ENCODE peak calls at places on chromosomes 11 and 22, in seven cellular contexts. One of them, this sample, is unnamed. For H3K79me2, the result is how much of the 10 kb centered on the place peaks cover.

GRCh38 chr22:23214398-23214797 is 34.1 kb downstream of the BCR start:
- DNase-seq in HCT116: no peak
- DNase-seq in OCI-LY7: no peak
- DNase-seq in PC-3: no peak
- DNase-seq in mammary epithelial cell: no peak
- DNase-seq in PC-9: no peak
- DNase-seq in astrocyte: no peak
- DNase-seq in this sample: no peak

GRCh38 chr11:34501500-34501899 is 12.1 kb downstream of the ELF5 start:
- DNase-seq in PC-9: peak
- DNase-seq in HCT116: no peak
- DNase-seq in mammary epithelial cell: peak
- DNase-seq in OCI-LY7: no peak
- DNase-seq in PC-3: peak
- DNase-seq in astrocyte: peak
- DNase-seq in this sample: peak

GRCh38 chr11:128171496-128171895 is 415.9 kb downstream of the ETS1 start:
- DNase-seq in PC-3: peak
- DNase-seq in PC-9: peak
- DNase-seq in mammary epithelial cell: peak
- DNase-seq in OCI-LY7: no peak
- DNase-seq in astrocyte: peak
- DNase-seq in HCT116: no peak
- DNase-seq in this sample: peak

GRCh38 chr11:78112588-78113275 is 26.7 kb downstream of the ALG8 start:
- DNase-seq in PC-9: no peak
- DNase-seq in mammary epithelial cell: no peak
- DNase-seq in astrocyte: no peak
- DNase-seq in HCT116: no peak
- DNase-seq in PC-3: no peak
- DNase-seq in OCI-LY7: no peak
- DNase-seq in this sample: no peak

GRCh38 chr11:71454470-71455113 is 1.6 kb downstream of the NADSYN1 start:
- DNase-seq in PC-3: peak
- DNase-seq in HCT116: no peak
- DNase-seq in mammary epithelial cell: no peak
- DNase-seq in PC-9: peak
- DNase-seq in OCI-LY7: peak
- DNase-seq in astrocyte: no peak
- DNase-seq in this sample: no peak

GRCh38 chr11:9990221-9990973 is 303.6 kb downstream of the SBF2 start:
- DNase-seq in astrocyte: no peak
- DNase-seq in HCT116: no peak
- DNase-seq in PC-9: no peak
- DNase-seq in PC-3: peak
- DNase-seq in mammary epithelial cell: no peak
- DNase-seq in OCI-LY7: no peak
- DNase-seq in this sample: peak

GRCh38 chr22:49481651-49482399 is 345.8 kb downstream of the BRD1 start:
- DNase-seq in HCT116: no peak
- DNase-seq in PC-9: no peak
- DNase-seq in PC-3: peak
- DNase-seq in astrocyte: no peak
- DNase-seq in mammary epithelial cell: no peak
- DNase-seq in OCI-LY7: no peak
- DNase-seq in this sample: no peak

GRCh38 chr22:24601217-24602104 is 1.5 kb upstream of the GGT1 start:
- DNase-seq in HCT116: no peak
- DNase-seq in OCI-LY7: peak
- DNase-seq in mammary epithelial cell: no peak
- DNase-seq in PC-3: no peak
- DNase-seq in astrocyte: no peak
- DNase-seq in PC-9: peak
- DNase-seq in this sample: no peak

GRCh38 chr22:49783926-49784629 is 43.6 kb downstream of the BRD1 start:
- DNase-seq in PC-3: no peak
- DNase-seq in astrocyte: no peak
- DNase-seq in HCT116: no peak
- DNase-seq in mammary epithelial cell: no peak
- DNase-seq in OCI-LY7: no peak
- DNase-seq in PC-9: no peak
- DNase-seq in this sample: no peak

GRCh38 chr22:49094858-49095257 is 732.8 kb downstream of the BRD1 start:
- DNase-seq in HCT116: no peak
- DNase-seq in OCI-LY7: no peak
- DNase-seq in astrocyte: no peak
- DNase-seq in PC-9: no peak
- DNase-seq in PC-3: no peak
- DNase-seq in mammary epithelial cell: no peak
- DNase-seq in this sample: no peak

GRCh38 chr22:48187272-48187855 is 1424.9 kb downstream of the TBC1D22A start:
- DNase-seq in PC-9: no peak
- DNase-seq in mammary epithelial cell: no peak
- DNase-seq in astrocyte: no peak
- DNase-seq in OCI-LY7: no peak
- DNase-seq in PC-3: no peak
- DNase-seq in HCT116: no peak
- DNase-seq in this sample: no peak

GRCh38 chr11:104534268-104534667 is 364.0 kb downstream of the CASP12 start:
- DNase-seq in mammary epithelial cell: peak
- DNase-seq in OCI-LY7: no peak
- DNase-seq in astrocyte: peak
- DNase-seq in PC-9: peak
- DNase-seq in PC-3: peak
- DNase-seq in HCT116: no peak
- DNase-seq in this sample: peak

GRCh38 chr11:10072142-10072541 is 221.9 kb downstream of the SBF2 start:
- DNase-seq in HCT116: no peak
- DNase-seq in OCI-LY7: no peak
- DNase-seq in PC-9: no peak
- DNase-seq in mammary epithelial cell: no peak
- DNase-seq in astrocyte: peak
- DNase-seq in PC-3: no peak
- DNase-seq in this sample: peak

GRCh38 chr11:122882809-122883681 is 486 bp downstream of the JHY start:
- DNase-seq in PC-3: peak
- DNase-seq in PC-9: peak
- DNase-seq in astrocyte: peak
- DNase-seq in HCT116: peak
- DNase-seq in OCI-LY7: no peak
- DNase-seq in mammary epithelial cell: peak
- DNase-seq in this sample: peak

GRCh38 chr11:35598254-35599125 is 19.8 kb upstream of the FJX1 start:
- DNase-seq in mammary epithelial cell: peak
- DNase-seq in HCT116: no peak
- DNase-seq in PC-9: no peak
- DNase-seq in PC-3: peak
- DNase-seq in astrocyte: peak
- DNase-seq in OCI-LY7: no peak
- DNase-seq in this sample: peak

GRCh38 chr11:126124284-126124683 is 61.6 kb upstream of the CDON start:
- DNase-seq in HCT116: no peak
- DNase-seq in PC-9: no peak
- DNase-seq in OCI-LY7: no peak
- DNase-seq in astrocyte: no peak
- DNase-seq in PC-3: no peak
- DNase-seq in mammary epithelial cell: no peak
- DNase-seq in this sample: no peak

GRCh38 chr11:5726351-5726750 is 9.9 kb upstream of the OR56B1 start:
- DNase-seq in OCI-LY7: no peak
- DNase-seq in astrocyte: no peak
- DNase-seq in PC-3: no peak
- DNase-seq in HCT116: no peak
- DNase-seq in PC-9: no peak
- DNase-seq in mammary epithelial cell: no peak
- DNase-seq in this sample: no peak

GRCh38 chr22:22397292-22397870 is 111.2 kb downstream of the ZNF280B start:
- DNase-seq in OCI-LY7: peak
- DNase-seq in HCT116: peak
- DNase-seq in astrocyte: peak
- DNase-seq in mammary epithelial cell: peak
- DNase-seq in PC-9: peak
- DNase-seq in PC-3: peak
- DNase-seq in this sample: peak

GRCh38 chr11:64654958-64655541 is 64.0 kb downstream of the SLC22A12 start:
- DNase-seq in astrocyte: no peak
- DNase-seq in OCI-LY7: peak
- DNase-seq in HCT116: no peak
- DNase-seq in PC-3: no peak
- DNase-seq in mammary epithelial cell: no peak
- DNase-seq in PC-9: no peak
- DNase-seq in this sample: no peak

GRCh38 chr11:1654388-1655167 is 25.0 kb downstream of the KRTAP5-5 start:
- DNase-seq in astrocyte: no peak
- DNase-seq in PC-9: no peak
- DNase-seq in OCI-LY7: no peak
- DNase-seq in HCT116: no peak
- DNase-seq in mammary epithelial cell: no peak
- DNase-seq in PC-3: no peak
- DNase-seq in this sample: no peak

GRCh38 chr22:38788417-38788816 is 5.5 kb downstream of the DNAL4 start:
- DNase-seq in astrocyte: peak
- DNase-seq in PC-9: no peak
- DNase-seq in PC-3: peak
- DNase-seq in OCI-LY7: no peak
- DNase-seq in HCT116: no peak
- DNase-seq in mammary epithelial cell: peak
- DNase-seq in this sample: peak

GRCh38 chr11:122850076-122850631 is 11.9 kb downstream of the CRTAM start:
- DNase-seq in PC-3: no peak
- DNase-seq in PC-9: peak
- DNase-seq in mammary epithelial cell: no peak
- DNase-seq in OCI-LY7: no peak
- DNase-seq in astrocyte: peak
- DNase-seq in HCT116: no peak
- DNase-seq in this sample: no peak

GRCh38 chr22:17802822-17803221 is 28.6 kb upstream of the BID start:
- DNase-seq in PC-9: no peak
- DNase-seq in PC-3: no peak
- DNase-seq in astrocyte: no peak
- DNase-seq in HCT116: no peak
- DNase-seq in OCI-LY7: no peak
- DNase-seq in mammary epithelial cell: no peak
- DNase-seq in this sample: no peak

GRCh38 chr11:50078001-50078400 is 45.3 kb downstream of the OR4C45 start:
- DNase-seq in astrocyte: no peak
- DNase-seq in mammary epithelial cell: no peak
- DNase-seq in OCI-LY7: no peak
- DNase-seq in HCT116: no peak
- DNase-seq in PC-3: no peak
- DNase-seq in PC-9: no peak
- DNase-seq in this sample: no peak

GRCh38 chr11:90223248-90223585 is 368 bp upstream of the CHORDC1 start:
- DNase-seq in astrocyte: no peak
- DNase-seq in OCI-LY7: no peak
- DNase-seq in PC-9: no peak
- DNase-seq in PC-3: no peak
- DNase-seq in HCT116: no peak
- DNase-seq in mammary epithelial cell: no peak
- DNase-seq in this sample: no peak

GRCh38 chr22:38824587-38824986 is 19.2 kb downstream of the NPTXR start:
- DNase-seq in OCI-LY7: peak
- DNase-seq in PC-9: no peak
- DNase-seq in mammary epithelial cell: peak
- DNase-seq in HCT116: no peak
- DNase-seq in astrocyte: peak
- DNase-seq in PC-3: peak
- DNase-seq in this sample: peak

GRCh38 chr11:5631969-5632635 is 7.3 kb downstream of the TRIM34 start:
- DNase-seq in OCI-LY7: peak
- DNase-seq in HCT116: no peak
- DNase-seq in PC-3: no peak
- DNase-seq in PC-9: no peak
- DNase-seq in mammary epithelial cell: no peak
- DNase-seq in astrocyte: no peak
- DNase-seq in this sample: no peak

DNA sequence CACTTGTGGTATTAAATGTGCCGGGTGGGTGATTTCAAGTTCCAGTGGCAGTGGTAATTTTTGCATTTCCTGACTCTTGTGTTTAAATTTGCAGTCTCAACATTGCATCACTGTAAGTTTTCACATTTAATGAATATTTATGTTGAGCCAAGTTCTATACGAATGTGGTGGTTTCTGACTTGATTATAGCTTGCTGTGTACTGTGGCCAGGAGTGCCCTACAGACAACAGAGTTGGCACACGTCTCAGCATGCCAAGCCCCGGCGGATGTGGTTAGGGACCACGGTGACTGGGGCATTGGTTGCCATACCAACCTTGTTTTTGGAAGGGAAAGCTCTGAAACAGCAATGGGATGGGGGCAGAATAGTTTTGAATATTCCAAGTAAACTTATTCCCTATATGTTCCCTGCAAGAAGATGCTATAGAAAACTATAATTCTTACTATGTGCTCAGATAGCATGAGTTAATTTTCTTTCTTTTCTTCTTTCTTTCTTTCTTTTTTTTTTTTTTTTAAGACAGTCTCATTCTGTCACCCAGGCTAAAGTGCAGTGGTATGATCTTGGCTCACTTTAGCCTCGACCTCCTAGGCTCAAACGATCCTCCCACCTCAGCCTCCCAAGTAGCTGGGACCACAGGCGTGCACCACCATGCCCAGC is 16.0 kb downstream of the ZNRF3 start:
- DNase-seq in OCI-LY7: peak
- DNase-seq in PC-3: no peak
- DNase-seq in astrocyte: peak
- DNase-seq in PC-9: no peak
- DNase-seq in mammary epithelial cell: peak
- DNase-seq in HCT116: no peak
- DNase-seq in this sample: peak
- H3K4me2 ChIP-seq in OCI-LY7: peak
- H3K4me2 ChIP-seq in PC-3: no peak
- H3K4me2 ChIP-seq in astrocyte: peak
- H3K4me2 ChIP-seq in PC-9: no peak
- H3K4me2 ChIP-seq in mammary epithelial cell: peak
- H3K4me2 ChIP-seq in HCT116: no peak
- H3K4me2 ChIP-seq in this sample: peak

GRCh38 chr22:39943941-39944624 is 16.1 kb upstream of the TMA7B start:
- DNase-seq in OCI-LY7: no peak
- DNase-seq in mammary epithelial cell: no peak
- DNase-seq in PC-3: no peak
- DNase-seq in PC-9: no peak
- DNase-seq in astrocyte: no peak
- DNase-seq in HCT116: no peak
- DNase-seq in this sample: no peak
- H3K79me2 ChIP-seq in OCI-LY7: under half
- H3K79me2 ChIP-seq in mammary epithelial cell: under half
- H3K79me2 ChIP-seq in PC-3: under half
- H3K79me2 ChIP-seq in PC-9: under half
- H3K79me2 ChIP-seq in astrocyte: under half
- H3K79me2 ChIP-seq in HCT116: under half
- H3K79me2 ChIP-seq in this sample: under half

GRCh38 chr22:30457964-30458363 is 13.9 kb downstream of the SEC14L3 start:
- DNase-seq in PC-3: peak
- DNase-seq in astrocyte: no peak
- DNase-seq in HCT116: no peak
- DNase-seq in PC-9: no peak
- DNase-seq in OCI-LY7: no peak
- DNase-seq in mammary epithelial cell: no peak
- DNase-seq in this sample: no peak
- H3K4me2 ChIP-seq in PC-3: no peak
- H3K4me2 ChIP-seq in astrocyte: no peak
- H3K4me2 ChIP-seq in HCT116: no peak
- H3K4me2 ChIP-seq in PC-9: no peak
- H3K4me2 ChIP-seq in OCI-LY7: no peak
- H3K4me2 ChIP-seq in mammary epithelial cell: no peak
- H3K4me2 ChIP-seq in this sample: no peak

GRCh38 chr11:3046641-3047040 is 10.6 kb downstream of the CARS1 start:
- DNase-seq in astrocyte: peak
- DNase-seq in PC-9: no peak
- DNase-seq in HCT116: no peak
- DNase-seq in OCI-LY7: no peak
- DNase-seq in PC-3: no peak
- DNase-seq in mammary epithelial cell: no peak
- DNase-seq in this sample: peak
- H3K79me2 ChIP-seq in astrocyte: half or more
- H3K79me2 ChIP-seq in PC-9: under half
- H3K79me2 ChIP-seq in HCT116: half or more
- H3K79me2 ChIP-seq in OCI-LY7: under half
- H3K79me2 ChIP-seq in PC-3: half or more
- H3K79me2 ChIP-seq in mammary epithelial cell: half or more
- H3K79me2 ChIP-seq in this sample: half or more